ENCODE peak calls at places on chromosomes 7 and 10, in four cellular contexts. K is K562, V is GM12878, S is HepG2. R is an unnamed sample.

GRCh38 chr10:91284486-91285090 is 64.1 kb downstream of the PCGF5 start:
- DNase-seq in V (no peak), K (no peak), S (no peak), R (no peak)

GRCh38 chr7:148584154-148584827 is 6.3 kb upstream of the C7orf33 start:
- DNase-seq in V (no peak), S (no peak), K (no peak), R (no peak)

GRCh38 chr10:59839576-59839975 is 66.8 kb downstream of the CCDC6 start:
- DNase-seq in K (no peak), V (no peak), S (no peak), R (no peak)

GRCh38 chr10:30456262-30456661 is 22.3 kb downstream of the MAP3K8 start:
- DNase-seq in K (no peak), S (no peak), V (peak), R (no peak)

GRCh38 chr10:71725998-71726672 is 6.6 kb upstream of the C10orf105 start:
- DNase-seq in S (peak), K (peak), V (no peak), R (peak)

GRCh38 chr7:8022628-8023027 is 54.0 kb downstream of the GLCCI1 start:
- DNase-seq in S (no peak), V (no peak), K (no peak), R (no peak)

GRCh38 chr7:3439333-3440030 is 138.4 kb downstream of the SDK1 start:
- DNase-seq in K (no peak), S (no peak), V (no peak), R (no peak)

GRCh38 chr7:18890134-18890533 is 227.3 kb downstream of the TWIST1 start:
- DNase-seq in K (no peak), V (no peak), S (no peak), R (no peak)

GRCh38 chr7:5514440-5515035 is 90.9 kb upstream of the TNRC18 start:
- DNase-seq in S (peak), V (no peak), K (no peak), R (no peak)

GRCh38 chr7:127632276-127632910 is 14.5 kb upstream of the PAX4 start:
- DNase-seq in V (no peak), S (no peak), K (no peak), R (no peak)

GRCh38 chr7:41188163-41189130 is 514.4 kb downstream of the INHBA start:
- DNase-seq in V (no peak), S (no peak), K (no peak), R (no peak)

GRCh38 chr7:124764071-124764846 is 1.3 kb downstream of the GPR37 start:
- DNase-seq in K (no peak), V (no peak), S (no peak), R (no peak)

GRCh38 chr7:97835296-97836138 is 36.7 kb downstream of the ASNS start:
- DNase-seq in V (peak), S (peak), K (peak), R (peak)

GRCh38 chr10:114327537-114328277 is 76.6 kb downstream of the AFAP1L2 start:
- DNase-seq in K (no peak), S (no peak), V (no peak), R (no peak)

GRCh38 chr7:129781128-129781855 is 169.8 kb downstream of the NRF1 start:
- DNase-seq in S (no peak), K (no peak), V (no peak), R (no peak)

GRCh38 chr10:112345202-112345601 is 28.7 kb upstream of the ACSL5 start:
- DNase-seq in V (no peak), S (no peak), K (no peak), R (no peak)

GRCh38 chr7:98933321-98933720 is 55.0 kb downstream of the TRRAP start:
- DNase-seq in K (no peak), S (no peak), V (no peak), R (no peak)

GRCh38 chr10:33279276-33279675 is 55.2 kb downstream of the NRP1 start:
- DNase-seq in K (no peak), S (no peak), V (no peak), R (no peak)

GRCh38 chr10:74683067-74683466 is 143.3 kb upstream of the KAT6B start:
- DNase-seq in K (no peak), V (no peak), S (peak), R (no peak)

DNA sequence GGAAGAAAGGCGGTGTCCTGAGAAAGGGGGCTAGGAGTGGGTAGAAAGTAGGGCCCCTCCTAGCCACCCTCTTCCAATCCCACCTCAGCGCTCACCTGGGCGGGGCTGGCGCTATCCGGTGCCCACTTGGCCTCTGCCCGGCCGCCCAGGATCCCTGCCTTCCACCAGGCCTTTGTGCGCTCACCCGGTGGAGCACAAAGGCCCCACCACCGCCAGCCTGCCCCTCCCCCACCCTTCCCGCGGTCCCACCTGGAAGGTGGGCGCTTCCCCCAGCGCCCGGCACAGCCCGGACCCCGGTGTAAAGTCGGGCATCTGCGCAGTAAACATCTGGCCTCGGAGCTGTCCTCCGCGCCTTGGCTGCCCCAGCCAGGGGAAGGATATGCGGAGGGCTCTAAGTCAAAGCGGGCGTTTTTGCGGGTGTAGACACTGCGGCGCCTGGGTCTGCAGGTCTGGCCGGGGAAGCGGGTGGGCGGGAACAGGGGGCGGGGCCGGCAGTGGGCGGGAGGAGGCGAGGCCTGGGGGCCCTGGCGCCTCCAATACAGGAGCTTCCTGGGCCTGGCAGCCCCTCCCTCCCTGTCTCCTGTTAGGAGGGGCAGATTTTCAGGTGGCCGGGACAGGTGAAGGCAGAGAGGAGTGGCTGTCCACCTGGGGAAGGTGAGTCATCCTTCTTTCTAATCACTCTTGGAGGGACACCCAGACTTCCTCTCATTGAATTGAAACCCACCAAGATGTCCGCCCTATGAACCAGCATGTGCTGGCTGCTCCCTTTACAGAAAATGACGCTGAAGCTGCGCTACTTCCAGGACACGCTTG is 49.3 kb downstream of the PNLIPRP2 start:
- DNase-seq in V (no peak), K (peak), S (peak), R (peak)
- TF ChIP-seq BHLHE40 in V (no peak), K (no peak), S (no peak), R (no peak)

DNA sequence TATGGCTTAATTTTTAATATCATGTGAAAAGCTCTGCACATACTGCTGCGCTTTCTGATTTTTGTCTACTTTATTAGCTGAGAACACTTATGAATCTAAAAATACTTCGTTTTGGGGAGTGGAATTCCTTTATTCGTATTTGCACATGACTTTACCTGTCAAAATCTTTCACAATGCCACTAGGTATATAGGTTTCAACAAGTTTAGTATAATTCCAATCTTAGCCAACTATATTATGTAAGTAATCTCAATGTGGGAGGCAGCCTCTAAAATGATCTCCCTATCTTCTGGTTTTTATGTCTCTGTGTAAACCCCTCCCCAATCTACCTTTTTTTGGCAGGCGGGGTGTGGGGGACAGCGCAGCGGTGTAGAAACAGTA is 55.3 kb downstream of the PARD3 start:
- DNase-seq in S (no peak), V (no peak), K (no peak), R (no peak)
- TF ChIP-seq SP1 in S (no peak), V (no peak), K (no peak), R (no peak)

GRCh38 chr10:102593804-102594079 is 50.5 kb upstream of the TRIM8 start:
- DNase-seq in S (no peak), K (no peak), V (no peak), R (no peak)
- TF ChIP-seq TARDBP in S (peak), K (no peak), V (no peak), R (no peak)

GRCh38 chr10:51867956-51868355 is 168.6 kb upstream of the CSTF2T start:
- DNase-seq in K (no peak), V (no peak), S (no peak), R (no peak)
- TF ChIP-seq BHLHE40 in K (no peak), V (no peak), S (no peak), R (no peak)

DNA sequence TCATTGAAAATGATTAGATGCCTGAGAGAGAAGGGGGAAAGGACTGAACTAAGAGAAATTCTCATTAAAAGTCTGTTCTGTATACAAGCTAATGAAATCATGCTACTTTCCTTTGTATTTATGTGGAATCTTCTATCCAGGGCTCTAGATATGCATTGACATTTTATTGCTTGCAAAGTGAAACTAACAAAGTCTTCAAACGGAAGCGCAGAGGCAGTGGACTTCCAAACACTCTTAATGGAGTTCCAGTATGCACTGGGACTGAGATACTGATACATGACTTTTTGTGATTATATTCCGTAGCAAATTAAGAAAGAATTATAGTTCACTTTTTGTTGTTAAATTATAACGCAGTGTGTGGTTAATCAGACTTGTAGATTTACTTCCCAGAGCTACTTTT is 166.8 kb upstream of the TBX20 start:
- DNase-seq in K (no peak), V (no peak), S (no peak), R (no peak)
- TF ChIP-seq SP1 in K (no peak), V (no peak), S (no peak), R (no peak)

DNA sequence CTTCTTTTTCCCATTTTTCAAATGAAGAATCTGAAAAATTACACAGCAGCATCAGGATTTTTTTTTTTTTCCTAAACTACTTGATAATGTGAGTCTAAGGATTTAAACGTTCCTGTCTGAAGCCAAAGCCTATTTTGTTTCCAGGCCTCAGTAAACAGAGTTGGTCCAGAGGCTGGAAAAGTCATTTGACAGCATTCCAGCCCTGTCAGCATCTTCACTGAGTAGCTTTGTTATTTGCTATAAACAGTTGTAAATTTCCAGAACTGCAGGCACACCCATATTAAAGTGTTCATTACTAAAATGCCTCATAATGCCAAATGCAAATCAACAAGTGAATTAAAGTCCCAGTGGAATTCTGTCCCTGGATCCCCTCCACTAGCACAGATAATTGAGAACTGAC is 35.5 kb upstream of the KMT2E start:
- DNase-seq in V (no peak), S (no peak), K (no peak), R (no peak)
- TF ChIP-seq TARDBP in V (no peak), S (no peak), K (no peak), R (no peak)

R was measured in HEK293T.